ENCODE peak calls at places on chromosomes 2 and 18, in ten cellular contexts. A, M, S, H, F, E, N, T, D and X are unnamed samples.

GRCh38 chr18:7459851-7460774 is 107.0 kb upstream of the PTPRM start:
- DNase-seq in H (peak; percentile 8), S (no peak), F (no peak), D (no peak), N (no peak), T (no peak), E (no peak), M (no peak), A (no peak), X (no peak)

GRCh38 chr2:197453914-197454398 is 604 bp downstream of the COQ10B start:
- DNase-seq in A (peak; percentile 96), T (no peak), D (peak; percentile 83), N (peak; percentile 58), M (no peak), E (peak; percentile 65), F (peak; percentile 69), H (peak; percentile 96), S (no peak), X (no peak)

GRCh38 chr2:241033994-241034393 is 35.6 kb downstream of the SNED1 start:
- DNase-seq in H (no peak), N (no peak), A (no peak), M (no peak), S (no peak), E (no peak), D (no peak), T (no peak), F (no peak), X (no peak)

GRCh38 chr2:202022755-202023154 is 10.9 kb upstream of the FZD7 start:
- DNase-seq in M (no peak), E (no peak), N (peak; percentile 27), D (no peak), T (peak; percentile 42), S (no peak), A (no peak), F (no peak), H (no peak), X (peak; percentile 10)

GRCh38 chr18:50429207-50429948 is 54.5 kb downstream of the SKA1 start:
- DNase-seq in M (no peak), S (peak; percentile 31), E (peak; percentile 6), F (no peak), N (peak; percentile 33), T (peak; percentile 69), D (no peak), A (peak; percentile 12), H (peak; percentile 32), X (peak; percentile 13)

GRCh38 chr18:58578835-58579560 is 49.9 kb downstream of the ALPK2 start:
- DNase-seq in H (peak; percentile 91), M (no peak), E (no peak), F (no peak), T (no peak), A (peak; percentile 88), N (no peak), S (no peak), D (no peak), X (no peak)

GRCh38 chr18:79944126-79944731 is 7.2 kb downstream of the SLC66A2 start:
- DNase-seq in T (peak; percentile 22), N (peak; percentile 74), H (no peak), D (no peak), E (no peak), A (no peak), M (no peak), S (peak; percentile 54), F (no peak), X (peak; percentile 77)

GRCh38 chr2:234583331-234583730 is 86.5 kb upstream of the ARL4C start:
- DNase-seq in F (no peak), T (no peak), A (no peak), M (no peak), H (no peak), N (no peak), E (no peak), S (no peak), D (no peak), X (no peak)

GRCh38 chr2:240435955-240436625 is 627 bp downstream of the GPC1 start:
- DNase-seq in E (peak; percentile 31), H (peak; percentile 44), S (no peak), M (no peak), D (no peak), A (peak; percentile 7), N (no peak), T (no peak), F (peak; percentile 55), X (no peak)

GRCh38 chr2:3313845-3314375 is 63.7 kb downstream of the EIPR1 start:
- DNase-seq in T (peak; percentile 26), E (no peak), N (peak; percentile 78), M (no peak), A (no peak), H (no peak), D (no peak), F (no peak), S (no peak), X (no peak)

GRCh38 chr2:164826293-164827243 is 15.1 kb downstream of the COBLL1 start:
- DNase-seq in E (no peak), S (no peak), M (no peak), N (peak; percentile 81), F (no peak), H (peak; percentile 49), A (peak; percentile 13), T (no peak), D (peak; percentile 69), X (no peak)

GRCh38 chr2:220539481-220539880 is 912.1 kb downstream of the SLC4A3 start:
- DNase-seq in S (no peak), T (no peak), M (no peak), A (no peak), N (no peak), H (no peak), E (no peak), D (no peak), F (no peak), X (no peak)

GRCh38 chr2:109393211-109393610 is 220.6 kb downstream of the SEPTIN10 start:
- DNase-seq in T (no peak), N (peak; percentile 11), F (no peak), D (no peak), M (no peak), S (no peak), H (no peak), A (no peak), E (no peak), X (no peak)

GRCh38 chr2:134679740-134680139 is 39.1 kb downstream of the TMEM163 start:
- DNase-seq in M (no peak), D (no peak), F (no peak), T (no peak), H (no peak), E (no peak), A (no peak), N (no peak), S (peak; percentile 57), X (no peak)

GRCh38 chr18:26621161-26622026 is 73.0 kb upstream of the KCTD1 start:
- DNase-seq in F (peak; percentile 11), H (peak; percentile 36), D (peak; percentile 43), M (peak; percentile 16), A (no peak), N (no peak), T (no peak), S (peak; percentile 36), E (peak; percentile 64), X (no peak)

GRCh38 chr2:26175716-26176615 is 3.1 kb downstream of the GAREM2 start:
- DNase-seq in T (no peak), A (no peak), E (no peak), N (no peak), D (no peak), H (no peak), F (no peak), M (no peak), S (no peak), X (no peak)

GRCh38 chr2:238914648-238915015 is 66.7 kb downstream of the TWIST2 start:
- DNase-seq in T (no peak), D (peak; percentile 13), H (peak; percentile 77), S (no peak), A (peak; percentile 76), E (no peak), F (peak; percentile 56), N (no peak), M (no peak), X (no peak)

GRCh38 chr2:102915128-102915527 is 153.3 kb downstream of the TMEM182 start:
- DNase-seq in S (no peak), H (peak; percentile 20), D (no peak), E (no peak), M (no peak), A (peak; percentile 45), T (no peak), F (peak; percentile 42), N (no peak), X (no peak)

GRCh38 chr2:70088508-70089219 is 1.4 kb downstream of the PCBP1 start:
- DNase-seq in F (no peak), T (no peak), E (no peak), H (peak; percentile 51), D (no peak), A (peak; percentile 6), M (no peak), S (no peak), N (peak; percentile 87), X (peak; percentile 39)

GRCh38 chr18:49094979-49095632 is 144.3 kb upstream of the SMAD7 start:
- DNase-seq in F (peak; percentile 15), D (peak; percentile 27), A (peak; percentile 92), M (no peak), E (no peak), S (no peak), N (no peak), T (no peak), H (peak; percentile 91), X (no peak)